ENCODE peak calls at places on chromosomes 5 and 9, in four cellular contexts. O is hepatocyte, M is left ventricle myocardium inferior, N is A549. L is an unnamed sample.

GRCh38 chr9:696332-697090 is 145.0 kb upstream of the DMRT1 start:
- DNase-seq in O (peak; percentile 63), M (peak; percentile 45), N (peak; percentile 47), L (peak; percentile 70)

GRCh38 chr5:1113805-1114586 is 2.1 kb upstream of the SLC12A7 start:
- DNase-seq in O (no peak), M (no peak), N (no peak), L (no peak)

GRCh38 chr9:115759411-115759810 is 394.2 kb upstream of the PAPPA start:
- DNase-seq in O (no peak), M (no peak), N (no peak), L (no peak)

GRCh38 chr5:126384985-126385384 is 38.2 kb upstream of the GRAMD2B start:
- DNase-seq in O (no peak), M (no peak), N (no peak), L (peak; percentile 86)

GRCh38 chr5:132751444-132751843 is 4.2 kb downstream of the CCNI2 start:
- DNase-seq in O (no peak), M (no peak), N (no peak), L (peak; percentile 28)

GRCh38 chr9:133470427-133470924 is 8.4 kb downstream of the SLC2A6 start:
- DNase-seq in O (no peak), M (no peak), N (no peak), L (no peak)

GRCh38 chr5:53019320-53019719 is 30.2 kb downstream of the ITGA2 start:
- DNase-seq in O (no peak), M (no peak), N (peak; percentile 77), L (peak; percentile 62)

GRCh38 chr5:134982230-134982629 is 14.5 kb downstream of the CATSPER3 start:
- DNase-seq in O (no peak), M (no peak), N (peak; percentile 13), L (peak; percentile 13)

GRCh38 chr5:150517272-150518152 is 9.6 kb downstream of the NDST1 start:
- DNase-seq in O (peak; percentile 57), M (peak; percentile 59), N (peak; percentile 87), L (peak; percentile 94)

GRCh38 chr5:123460296-123460729 is 37.1 kb upstream of the CEP120 start:
- DNase-seq in O (peak; percentile 66), M (no peak), N (peak; percentile 69), L (no peak)

GRCh38 chr5:54302267-54302687 is 8.1 kb downstream of the ARL15 start:
- DNase-seq in O (no peak), M (no peak), N (no peak), L (peak; percentile 53)

GRCh38 chr5:1159774-1160406 is 41.5 kb upstream of the SLC6A19 start:
- DNase-seq in O (no peak), M (no peak), N (no peak), L (no peak)

GRCh38 chr9:13125261-13125660 is 154.2 kb downstream of the MPDZ start:
- DNase-seq in O (no peak), M (no peak), N (no peak), L (no peak)

GRCh38 chr5:55383254-55383653 is 75.5 kb downstream of the MTREX start:
- DNase-seq in O (no peak), M (no peak), N (no peak), L (no peak)

GRCh38 chr5:179264053-179264540 is 81.2 kb downstream of the ADAMTS2 start:
- DNase-seq in O (no peak), M (peak; percentile 12), N (no peak), L (no peak)

DNA sequence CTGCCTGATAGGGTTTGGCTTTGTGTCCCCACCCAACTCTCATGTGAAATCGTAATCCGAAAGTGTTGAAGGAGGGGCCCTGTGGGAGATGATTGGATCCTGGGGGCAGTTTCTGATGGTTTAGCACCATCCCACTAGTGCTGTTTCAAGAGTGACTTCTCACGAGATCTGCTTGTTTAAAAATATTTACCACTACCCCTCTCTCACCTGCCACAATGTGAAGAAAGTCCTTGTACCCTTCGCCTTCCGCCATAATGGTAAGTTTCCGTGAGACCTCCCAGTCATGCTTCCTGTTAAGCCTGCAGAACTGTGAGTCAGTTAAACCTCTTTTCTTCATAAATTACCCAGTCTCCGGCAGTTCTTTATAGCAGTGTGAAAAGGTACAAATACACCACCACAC is 2.7 kb upstream of the RFX3 start:
- DNase-seq in O (no peak), M (no peak), N (no peak), L (no peak)
- H3K4me3 ChIP-seq in O (no peak overlapping the region), M (peak overlapping the region; percentile 17), N (no peak overlapping the region), L (no peak overlapping the region)

GRCh38 chr5:137802282-137803210 is 48.4 kb upstream of the HNRNPA0 start:
- DNase-seq in O (no peak), M (no peak), N (no peak), L (no peak)

GRCh38 chr5:137796279-137796678 is 42.1 kb upstream of the HNRNPA0 start:
- DNase-seq in O (no peak), M (no peak), N (no peak), L (no peak)

GRCh38 chr5:137794863-137795262 is 40.7 kb upstream of the HNRNPA0 start:
- DNase-seq in O (no peak), M (no peak), N (no peak), L (no peak)

GRCh38 chr5:137800700-137801411 is 46.7 kb upstream of the HNRNPA0 start:
- DNase-seq in O (no peak), M (no peak), N (no peak), L (no peak)
- TF ChIP-seq CTCF in O (no peak), M (no peak), N (no peak), L (no peak)

GRCh38 chr9:121736964-121737462 is 85.6 kb downstream of the DAB2IP start:
- DNase-seq in O (peak; percentile 69), M (peak; percentile 44), N (peak; percentile 30), L (no peak)

GRCh38 chr9:121734465-121734864 is 83.0 kb downstream of the DAB2IP start:
- DNase-seq in O (no peak), M (no peak), N (no peak), L (peak; percentile 51)

GRCh38 chr9:121735065-121735791 is 83.8 kb downstream of the DAB2IP start:
- DNase-seq in O (peak; percentile 50), M (no peak), N (peak; percentile 69), L (peak; percentile 92)

GRCh38 chr9:121736147-121736721 is 84.8 kb downstream of the DAB2IP start:
- DNase-seq in O (peak; percentile 84), M (peak; percentile 86), N (peak; percentile 9), L (peak; percentile 10)

DNA sequence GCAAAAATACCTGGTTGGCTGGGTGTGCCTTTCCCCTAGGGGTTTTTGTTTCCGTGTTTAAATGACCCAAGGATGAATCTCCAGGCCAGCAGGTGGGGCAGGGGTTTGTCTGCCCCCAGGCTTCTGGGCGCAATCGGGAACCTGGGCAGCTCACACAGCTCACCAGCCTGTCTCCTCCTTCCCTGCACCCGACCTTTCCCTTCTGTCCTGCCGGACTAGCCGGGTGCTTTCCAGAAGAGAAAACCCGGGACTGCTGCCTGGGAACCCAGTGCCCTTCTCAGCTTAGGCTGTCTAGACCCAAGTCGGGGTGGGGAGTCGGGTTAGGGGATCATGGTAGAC is 84.3 kb downstream of the DAB2IP start:
- DNase-seq in O (no peak), M (no peak), N (peak; percentile 12), L (no peak)
- H3K4me3 ChIP-seq in O (peak overlapping the region; percentile 19), M (peak overlapping the region; percentile 67), N (peak overlapping the region; percentile 34), L (peak overlapping the region; percentile 6)

GRCh38 chr9:97470076-97470475 is 31.4 kb upstream of the TMOD1 start:
- DNase-seq in O (no peak), M (no peak), N (peak; percentile 14), L (no peak)
- TF ChIP-seq CTCF in O (no peak), M (peak; percentile 63), N (no peak), L (peak; percentile 28)

DNA sequence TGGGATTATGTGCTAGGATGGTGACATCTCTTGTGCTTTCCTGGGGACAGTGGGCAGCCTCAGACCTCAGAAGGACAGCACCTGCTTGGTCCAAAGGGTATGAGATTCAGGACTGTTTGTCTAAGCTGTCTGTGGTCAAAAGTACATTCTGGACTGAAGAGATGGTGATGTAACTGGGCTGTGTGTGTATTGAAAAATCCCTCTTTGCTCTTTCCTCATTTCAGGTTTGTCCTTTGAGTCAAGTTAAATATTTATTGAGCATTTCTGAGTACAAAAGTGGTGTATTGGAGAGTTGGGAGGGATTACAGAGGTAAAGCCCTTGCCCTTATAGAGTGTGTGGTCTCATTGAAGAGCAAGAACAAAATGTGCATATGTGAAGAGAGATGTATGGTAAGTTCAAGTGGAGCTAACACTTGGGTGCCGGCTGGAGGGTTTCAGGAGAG is 46.7 kb downstream of the RCL1 start:
- DNase-seq in O (no peak), M (no peak), N (no peak), L (no peak)
- H3K4me3 ChIP-seq in O (no peak overlapping the region), M (no peak overlapping the region), N (no peak overlapping the region), L (no peak overlapping the region)

DNA sequence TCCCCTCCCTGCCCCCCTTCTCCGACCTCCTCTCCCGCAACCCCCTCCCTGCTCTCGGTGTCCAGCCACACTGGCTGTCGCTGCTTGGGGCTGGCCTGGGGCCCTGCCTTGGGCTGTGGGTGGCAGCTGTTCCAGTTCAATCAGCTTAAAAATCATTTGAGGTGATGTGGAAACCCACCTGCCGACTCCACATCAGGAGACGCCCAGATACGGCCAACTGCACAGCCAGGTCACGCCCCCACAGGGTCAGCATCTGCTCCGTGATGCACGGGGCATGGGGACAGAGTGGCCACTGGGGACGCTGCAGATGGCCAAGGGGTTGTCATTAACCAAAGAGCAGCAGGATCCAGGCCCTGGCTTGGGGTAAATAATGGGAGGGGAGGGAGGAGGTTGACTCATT is 106.9 kb upstream of the MVB12B start:
- DNase-seq in O (no peak), M (no peak), N (no peak), L (no peak)
- TF ChIP-seq CTCF in O (no peak), M (no peak), N (no peak), L (no peak)

GRCh38 chr9:114117614-114117995 is 18.5 kb upstream of the KIF12 start:
- DNase-seq in O (no peak), M (no peak), N (no peak), L (no peak)
- H3K4me3 ChIP-seq in O (no peak overlapping the region), M (no peak overlapping the region), N (no peak overlapping the region), L (no peak overlapping the region)

GRCh38 chr5:76675364-76675763 is 40.6 kb upstream of the F2R start:
- DNase-seq in O (no peak), M (no peak), N (no peak), L (no peak)

GRCh38 chr5:76678056-76678455 is 37.9 kb upstream of the F2R start:
- DNase-seq in O (no peak), M (no peak), N (no peak), L (no peak)

GRCh38 chr5:76672242-76672641 is 43.7 kb upstream of the F2R start:
- DNase-seq in O (no peak), M (no peak), N (no peak), L (no peak)

GRCh38 chr5:76673125-76673524 is 42.8 kb upstream of the F2R start:
- DNase-seq in O (no peak), M (no peak), N (no peak), L (no peak)

GRCh38 chr5:76674330-76675066 is 41.4 kb upstream of the F2R start:
- DNase-seq in O (no peak), M (no peak), N (peak; percentile 14), L (no peak)
- TF ChIP-seq CTCF in O (no peak), M (no peak), N (no peak), L (no peak)